ENCODE peak calls at places on chromosomes 7 and 10, in seven cellular contexts. I is MM.1S, F is lower lobe of right lung, K is ovary, A is HepG2, N is HL-60, T is IMR-90. Q is an unnamed sample.

GRCh38 chr10:3867454-3868273 is 82.7 kb upstream of the KLF6 start:
- DNase-seq in K (no peak), F (no peak), N (no peak), I (no peak), T (peak; percentile 49), A (no peak), Q (no peak)

GRCh38 chr10:17375936-17376584 is 78.3 kb downstream of the ST8SIA6 start:
- DNase-seq in F (no peak), A (peak; percentile 17), I (no peak), K (no peak), T (peak; percentile 2), N (no peak), Q (no peak)

GRCh38 chr7:63057265-63057664 is 941.4 kb upstream of the ZNF722 start:
- DNase-seq in N (no peak), K (no peak), I (no peak), T (no peak), A (no peak), F (no peak), Q (no peak)

GRCh38 chr10:71622656-71623055 is 96.9 kb downstream of the C10orf105 start:
- DNase-seq in T (no peak), K (peak; percentile 53), F (no peak), N (no peak), A (no peak), I (no peak), Q (no peak)

GRCh38 chr10:22320591-22321155 is at the start of gene BMI1:
- DNase-seq in I (peak; percentile 72), N (peak; percentile 45), F (peak; percentile 77), T (peak; percentile 70), K (peak; percentile 68), A (peak; percentile 63), Q (peak; percentile 75)

GRCh38 chr10:129707406-129708388 is 240.7 kb downstream of the MGMT start:
- DNase-seq in N (no peak), K (no peak), T (peak; percentile 56), F (no peak), I (no peak), A (no peak), Q (peak; percentile 9)

GRCh38 chr10:97123713-97124112 is 62.0 kb downstream of the SLIT1 start:
- DNase-seq in K (no peak), I (no peak), T (no peak), A (no peak), N (no peak), F (no peak), Q (no peak)

GRCh38 chr10:28326516-28327493 is 23.9 kb upstream of the MPP7 start:
- DNase-seq in F (peak; percentile 47), T (peak; percentile 63), I (no peak), N (no peak), A (peak; percentile 23), K (peak; percentile 68), Q (peak; percentile 25)

GRCh38 chr7:107255602-107256001 is 86.8 kb downstream of the HBP1 start:
- DNase-seq in A (no peak), N (no peak), F (no peak), K (no peak), I (no peak), T (no peak), Q (no peak)

GRCh38 chr10:124265391-124265745 is 153.4 kb downstream of the OAT start:
- DNase-seq in N (no peak), T (no peak), I (no peak), K (no peak), A (no peak), F (no peak), Q (no peak)

GRCh38 chr7:92609921-92610518 is 19.8 kb upstream of the FAM133B start:
- DNase-seq in A (no peak), T (peak; percentile 37), N (no peak), K (no peak), I (peak; percentile 23), F (no peak), Q (peak; percentile 46)

GRCh38 chr7:25625316-25625715 is 397.0 kb upstream of the NPVF start:
- DNase-seq in N (no peak), T (no peak), F (no peak), I (no peak), A (no peak), K (no peak), Q (no peak)

GRCh38 chr7:158445421-158446175 is 142.0 kb downstream of the PTPRN2 start:
- DNase-seq in F (no peak), T (no peak), I (no peak), N (no peak), K (no peak), A (no peak), Q (no peak)

GRCh38 chr7:46391215-46391614 is 470.1 kb upstream of the IGFBP3 start:
- DNase-seq in K (no peak), A (no peak), T (peak; percentile 2), I (no peak), N (no peak), F (no peak), Q (peak; percentile 91)

GRCh38 chr10:92239600-92240288 is 51.1 kb downstream of the CPEB3 start:
- DNase-seq in T (peak; percentile 30), K (peak; percentile 61), F (peak; percentile 64), N (peak; percentile 36), I (no peak), A (no peak), Q (peak; percentile 22)

GRCh38 chr7:44152971-44153947 is 12.1 kb upstream of the MYL7 start:
- DNase-seq in F (no peak), I (no peak), N (no peak), T (no peak), K (no peak), A (no peak), Q (no peak)

GRCh38 chr10:119620241-119620753 is 23.5 kb upstream of the TIAL1 start:
- DNase-seq in K (no peak), N (no peak), I (no peak), F (no peak), T (peak; percentile 56), A (no peak), Q (peak; percentile 62)

GRCh38 chr10:31819393-31819820 is 109.2 kb downstream of the ARHGAP12 start:
- DNase-seq in A (no peak), K (no peak), I (no peak), T (no peak), F (no peak), N (no peak), Q (peak; percentile 99)

GRCh38 chr7:26664735-26665420 is 199.5 kb downstream of the SKAP2 start:
- DNase-seq in I (peak; percentile 60), N (no peak), A (no peak), F (no peak), T (peak; percentile 25), K (no peak), Q (peak; percentile 44)

GRCh38 chr10:77909755-77910375 is 16.7 kb downstream of the DLG5 start:
- DNase-seq in T (peak; percentile 84), N (no peak), F (no peak), K (peak; percentile 39), A (peak; percentile 91), I (no peak), Q (peak; percentile 34)

GRCh38 chr10:97083228-97083860 is 102.4 kb downstream of the SLIT1 start:
- DNase-seq in A (no peak), N (no peak), I (no peak), T (no peak), F (no peak), K (no peak), Q (no peak)

GRCh38 chr7:33900501-33900900 is 4.8 kb upstream of the BMPER start:
- DNase-seq in K (no peak), I (no peak), A (no peak), F (no peak), N (no peak), T (peak; percentile 23), Q (peak; percentile 53)

GRCh38 chr10:113177163-113177935 is 227.3 kb downstream of the TCF7L2 start:
- DNase-seq in N (no peak), F (no peak), T (no peak), I (no peak), K (peak; percentile 18), A (no peak), Q (no peak)

DNA sequence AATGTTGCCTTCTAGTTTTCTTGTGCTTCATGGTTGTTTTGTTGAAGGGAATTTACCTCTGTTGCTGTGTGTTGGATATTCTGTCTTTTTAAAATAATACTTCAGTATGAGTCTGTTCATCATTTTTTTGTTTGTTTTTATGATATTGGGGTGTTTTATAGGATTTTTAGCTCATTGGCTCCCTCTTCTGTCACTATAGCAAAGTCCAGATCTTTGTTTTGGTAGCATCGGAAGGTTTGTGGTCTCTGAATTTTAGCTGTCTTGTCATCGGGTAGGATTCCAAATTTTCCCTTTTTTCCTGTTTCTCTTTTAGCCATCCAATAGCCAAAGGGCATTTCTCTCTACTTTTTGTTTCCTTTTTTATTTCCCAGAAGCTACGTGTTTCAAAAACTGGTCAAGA is 91.4 kb downstream of the EXOC4 start:
- DNase-seq in N (no peak), T (peak; percentile 32), I (no peak), F (no peak), A (no peak), K (no peak), Q (peak; percentile 25)
- TF ChIP-seq CTCF in N (no peak), T (peak; percentile 63), I (peak; percentile 49), F (no peak), A (peak; percentile 28), K (no peak), Q (peak; percentile 66)

DNA sequence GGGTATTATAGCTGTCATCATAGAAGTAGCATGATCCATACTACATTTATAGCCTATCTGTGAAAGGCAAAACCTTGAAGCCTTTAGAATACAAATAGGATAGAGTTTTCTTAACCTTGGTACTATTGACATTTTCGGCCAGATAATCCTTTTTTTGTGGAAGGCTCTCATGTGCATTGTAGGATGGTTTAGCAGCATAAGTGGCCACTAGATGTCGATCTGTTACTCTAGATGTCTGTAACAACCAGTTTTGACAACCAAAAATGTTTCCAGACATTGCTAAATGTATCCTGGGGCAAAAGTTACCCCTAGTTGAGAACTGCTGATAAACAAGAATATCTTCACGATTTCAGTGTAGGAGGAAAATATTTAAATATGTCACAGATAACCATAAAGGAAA is 319.4 kb upstream of the GALNT17 start:
- DNase-seq in I (no peak), K (no peak), T (no peak), F (no peak), A (peak; percentile 17), N (no peak), Q (no peak)
- TF ChIP-seq CTCF in I (no peak), K (no peak), T (peak; percentile 13), F (no peak), A (peak; percentile 51), N (no peak), Q (peak; percentile 26)

GRCh38 chr10:1360011-1360580 is 303.9 kb downstream of the WDR37 start:
- DNase-seq in T (no peak), K (no peak), N (no peak), F (no peak), I (no peak), A (no peak), Q (no peak)
- TF ChIP-seq CTCF in T (no peak), K (no peak), N (no peak), F (no peak), I (peak; percentile 4), A (peak; percentile 53), Q (no peak)

DNA sequence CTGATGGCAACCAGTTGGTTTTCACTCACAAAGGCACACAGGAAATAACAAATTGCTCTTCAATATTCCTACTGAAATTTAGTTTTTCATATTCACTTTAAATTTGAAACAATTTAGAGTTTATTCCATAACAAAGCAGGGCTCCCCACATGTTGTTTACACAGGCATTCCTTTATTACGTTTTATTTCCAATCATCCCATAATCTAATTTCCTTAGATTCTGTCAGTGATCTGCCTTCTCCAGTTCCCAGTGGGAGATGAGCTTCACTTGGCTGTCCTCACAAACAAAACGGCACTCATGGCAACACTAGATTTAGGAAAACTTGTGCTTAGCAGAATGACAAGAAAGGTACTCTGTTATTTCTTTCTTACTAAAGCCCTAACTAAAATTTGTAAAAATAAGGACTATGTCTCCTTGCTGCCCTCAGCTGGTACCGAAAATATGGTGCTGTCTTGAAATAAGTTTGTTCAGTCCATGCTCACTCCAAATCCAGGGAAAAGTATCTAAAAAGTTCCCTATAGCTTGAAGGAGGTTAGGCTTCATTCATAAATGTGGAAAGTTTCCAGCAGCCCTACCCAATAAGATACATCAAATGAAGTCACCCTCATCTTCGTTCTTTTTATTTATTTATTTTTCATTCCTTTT is 23.0 kb downstream of the PHYH start:
- DNase-seq in K (no peak), A (no peak), N (no peak), F (no peak), I (no peak), T (peak; percentile 41), Q (peak; percentile 12)
- TF ChIP-seq CTCF in K (peak; percentile 50), A (no peak), N (no peak), F (no peak), I (no peak), T (peak; percentile 39), Q (peak; percentile 23)

Q was measured in AG10803.